ENCODE peak calls at places on chromosomes 3 and 15, in four cellular contexts. K is cardiac muscle cell, O is psoas muscle, E is stomach. R is an unnamed sample. For H3K4me1, the result is how much of the 10 kb centered on the place peaks cover.

GRCh38 chr3:165797551-165797950 is 39.7 kb downstream of the BCHE start:
- DNase-seq in K (no peak), O (no peak), E (no peak), R (no peak)

GRCh38 chr15:80695099-80695910 is at the start of gene ABHD17C:
- DNase-seq in K (peak), E (peak), O (peak), R (peak)

GRCh38 chr15:25852696-25853524 is 10.2 kb downstream of the ATP10A start:
- DNase-seq in O (no peak), K (peak), E (no peak), R (peak)

GRCh38 chr3:58556001-58556400 is 19.0 kb upstream of the ACOX2 start:
- DNase-seq in K (no peak), E (no peak), O (no peak), R (no peak)

GRCh38 chr3:99659032-99659431 is 20.6 kb downstream of the COL8A1 start:
- DNase-seq in O (peak), K (peak), E (no peak), R (no peak)

GRCh38 chr3:43477600-43477999 is 144.2 kb downstream of the ANO10 start:
- DNase-seq in K (no peak), E (no peak), O (peak), R (peak)

GRCh38 chr3:6994081-6994668 is 133.3 kb downstream of the GRM7 start:
- DNase-seq in E (no peak), K (no peak), O (no peak), R (no peak)

GRCh38 chr3:189664311-189664710 is 33.1 kb downstream of the TP63 start:
- DNase-seq in O (peak), K (peak), E (no peak), R (no peak)

GRCh38 chr3:121995190-121996137 is 26.6 kb downstream of the ILDR1 start:
- DNase-seq in E (peak), O (peak), K (peak), R (no peak)

GRCh38 chr15:82315519-82316246 is 33.6 kb downstream of the GOLGA6L10 start:
- DNase-seq in O (no peak), K (no peak), E (no peak), R (no peak)

GRCh38 chr3:70064194-70064787 is 64.8 kb downstream of the SAMMSON start:
- DNase-seq in K (peak), E (no peak), O (no peak), R (no peak)

GRCh38 chr3:168688267-168688666 is 592.5 kb upstream of the GOLIM4 start:
- DNase-seq in K (no peak), O (no peak), E (no peak), R (no peak)

GRCh38 chr15:57375827-57376694 is at the start of gene CGNL1:
- DNase-seq in O (peak), E (peak), K (peak), R (no peak)

GRCh38 chr15:69626095-69627066 is 173.8 kb downstream of the RPLP1 start:
- DNase-seq in E (no peak), O (no peak), K (no peak), R (no peak)

GRCh38 chr3:71102111-71103039 is 481.2 kb downstream of the FOXP1 start:
- DNase-seq in O (no peak), K (peak), E (no peak), R (no peak)

GRCh38 chr3:29183346-29184087 is 97.4 kb upstream of the RBMS3 start:
- DNase-seq in E (no peak), K (peak), O (no peak), R (no peak)

GRCh38 chr3:113157408-113157980 is 53.9 kb upstream of the BOC start:
- DNase-seq in E (no peak), K (peak), O (peak), R (no peak)

GRCh38 chr3:39150803-39151631 is 2.4 kb downstream of the CSRNP1 start:
- DNase-seq in O (peak), E (peak), K (peak), R (peak)

GRCh38 chr3:53862241-53862640 is 15.9 kb downstream of the IL17RB start:
- DNase-seq in K (no peak), E (no peak), O (no peak), R (no peak)

GRCh38 chr3:115832265-115832664 is 209.0 kb downstream of the GAP43 start:
- DNase-seq in E (no peak), K (no peak), O (no peak), R (no peak)

GRCh38 chr3:69748503-69748902 is 9.2 kb downstream of the MITF start:
- DNase-seq in E (no peak), O (no peak), K (no peak), R (no peak)

GRCh38 chr15:67178569-67179210 is 75.8 kb downstream of the AAGAB start:
- DNase-seq in O (no peak), E (no peak), K (peak), R (no peak)

GRCh38 chr3:33437556-33438283 is 2.5 kb downstream of the UBP1 start:
- DNase-seq in E (no peak), O (no peak), K (peak), R (no peak)

GRCh38 chr3:134009345-134010000 is 20.3 kb downstream of the SLCO2A1 start:
- DNase-seq in K (peak), E (no peak), O (no peak), R (no peak)

GRCh38 chr3:87696276-87697013 is 362.4 kb downstream of the CGGBP1 start:
- DNase-seq in O (no peak), K (no peak), E (no peak), R (no peak)

GRCh38 chr3:40477671-40478070 is 749 bp downstream of the ZNF619 start:
- DNase-seq in O (no peak), E (no peak), K (no peak), R (no peak)

GRCh38 chr15:87793736-87794135 is 462.8 kb downstream of the NTRK3 start:
- DNase-seq in O (no peak), E (no peak), K (no peak), R (no peak)

GRCh38 chr15:75693501-75694240 is 19.0 kb downstream of the CSPG4 start:
- DNase-seq in K (peak), O (no peak), E (no peak), R (no peak)

GRCh38 chr3:53079147-53079546 is 33.3 kb upstream of the SFMBT1 start:
- DNase-seq in E (no peak), O (no peak), K (no peak), R (no peak)

DNA sequence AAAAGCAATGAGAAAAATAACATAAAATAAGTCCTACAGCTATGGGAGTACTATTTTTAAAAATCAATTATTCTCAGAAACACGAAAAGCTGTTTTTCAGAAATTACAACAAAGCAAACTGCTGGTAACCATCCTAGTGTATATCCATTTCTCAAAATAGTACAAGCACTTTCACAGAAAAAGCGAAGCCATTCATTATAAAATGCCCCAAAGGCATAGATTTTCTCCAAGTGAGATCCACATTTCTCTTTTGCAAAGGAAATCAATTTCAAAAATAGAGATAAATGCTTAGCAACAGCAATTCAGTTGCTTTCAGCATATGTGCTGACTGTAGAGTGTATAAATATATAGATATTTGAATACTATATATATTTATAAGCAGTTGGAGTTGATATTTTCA is 1266.3 kb downstream of the SI start:
- DNase-seq in O (no peak), K (no peak), E (no peak), R (no peak)
- H3K27ac ChIP-seq in O (no peak), K (no peak), E (no peak), R (no peak)

GRCh38 chr3:195093731-195094130 is 177.2 kb downstream of the XXYLT1 start:
- DNase-seq in K (no peak), E (no peak), O (peak), R (no peak)
- H3K4me1 ChIP-seq in K (under half), E (under half), O (under half), R (under half)

DNA sequence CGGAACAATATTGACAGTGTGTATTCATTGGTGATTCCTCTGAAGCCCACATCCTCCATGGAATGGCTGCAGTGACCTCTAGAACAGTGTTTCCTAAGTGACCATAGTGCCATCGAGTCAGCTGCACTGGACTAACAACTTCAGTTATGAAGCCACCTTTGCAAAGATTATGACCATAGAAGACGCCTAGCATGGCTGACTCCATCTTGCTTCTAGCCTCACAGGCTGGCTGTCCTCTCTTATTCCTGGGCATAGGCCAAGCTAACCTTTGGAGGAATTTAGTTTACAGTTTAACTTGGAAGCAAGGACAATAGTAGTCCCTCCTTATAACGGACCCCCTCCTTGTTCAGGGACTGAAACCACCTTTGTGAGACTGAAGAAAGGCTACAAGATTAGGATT is 37.3 kb upstream of the OSBPL11 start:
- DNase-seq in E (no peak), O (no peak), K (no peak), R (no peak)
- H3K27ac ChIP-seq in E (no peak), O (no peak), K (no peak), R (no peak)

GRCh38 chr3:36964827-36965226 is 20.0 kb upstream of the TRANK1 start:
- DNase-seq in O (no peak), E (no peak), K (no peak), R (no peak)

GRCh38 chr3:36960502-36960901 is 15.6 kb upstream of the TRANK1 start:
- DNase-seq in K (no peak), E (no peak), O (no peak), R (no peak)

GRCh38 chr3:36969540-36970432 is 23.1 kb downstream of the EPM2AIP1 start:
- DNase-seq in E (no peak), K (peak), O (no peak), R (no peak)

GRCh38 chr3:36969085-36969484 is 23.8 kb downstream of the EPM2AIP1 start:
- DNase-seq in O (no peak), K (no peak), E (no peak), R (no peak)

DNA sequence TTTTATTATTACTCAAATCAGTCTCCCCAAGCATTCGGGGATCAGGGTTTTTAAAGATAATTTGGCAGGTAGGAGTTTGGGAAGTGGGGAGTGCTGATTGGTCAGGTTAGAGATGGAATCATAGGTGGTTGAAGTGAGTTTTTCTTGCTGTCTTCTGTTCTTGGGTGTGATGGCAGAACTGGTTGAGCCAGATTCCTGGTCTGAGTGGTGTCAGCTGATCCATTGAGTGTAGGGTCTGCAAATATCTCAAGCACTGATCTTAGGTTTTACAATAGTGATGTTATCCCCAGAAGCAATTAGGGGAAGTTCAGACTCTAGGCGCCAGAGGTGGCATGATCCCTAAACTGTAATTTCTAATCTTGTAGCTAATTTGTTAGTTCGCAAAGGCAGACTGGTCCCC is 20.6 kb upstream of the TRANK1 start:
- DNase-seq in E (no peak), O (no peak), K (no peak), R (no peak)
- H3K4me1 ChIP-seq in E (under half), O (under half), K (under half), R (under half)

GRCh38 chr3:181782306-181782924 is 70.7 kb downstream of the SOX2 start:
- DNase-seq in E (no peak), O (no peak), K (peak), R (no peak)
- H3K27ac ChIP-seq in E (no peak), O (no peak), K (no peak), R (no peak)

GRCh38 chr3:124829819-124830554 is 57.2 kb downstream of the ITGB5 start:
- DNase-seq in O (no peak), E (no peak), K (no peak), R (no peak)

GRCh38 chr3:124832782-124833709 is 54.1 kb downstream of the ITGB5 start:
- DNase-seq in E (no peak), O (no peak), K (peak), R (no peak)

GRCh38 chr3:124833710-124834332 is 53.3 kb downstream of the ITGB5 start:
- DNase-seq in O (no peak), E (no peak), K (no peak), R (no peak)

GRCh38 chr3:124829175-124829818 is 57.9 kb downstream of the ITGB5 start:
- DNase-seq in K (no peak), O (peak), E (no peak), R (no peak)

DNA sequence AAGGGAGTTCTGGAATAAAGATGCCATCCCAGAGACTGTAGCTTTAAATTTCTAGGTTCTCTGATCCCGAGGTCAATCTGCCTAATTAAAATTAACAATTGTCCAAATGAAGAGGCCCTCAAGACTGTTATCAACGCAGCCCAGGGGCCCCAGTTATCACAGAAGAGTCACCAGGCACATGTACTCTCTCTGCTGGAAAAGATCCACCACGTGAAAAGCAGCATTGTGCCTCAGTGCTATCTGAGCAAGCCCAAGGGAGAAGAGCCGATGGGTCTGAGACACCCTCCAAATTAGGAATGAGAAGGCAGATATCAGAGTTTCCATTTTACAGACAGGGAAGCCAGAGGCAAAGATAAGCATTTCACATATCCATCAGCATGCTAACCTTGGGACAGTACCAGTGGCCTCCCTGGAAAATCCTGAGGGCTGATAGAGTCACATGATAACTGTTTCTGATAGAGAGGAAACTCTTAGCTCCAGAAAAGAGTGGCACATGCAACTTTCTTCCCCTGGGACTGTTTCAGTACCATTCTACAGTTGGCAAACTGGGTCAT is 55.5 kb downstream of the ITGB5 start:
- DNase-seq in E (no peak), K (no peak), O (no peak), R (no peak)
- H3K4me1 ChIP-seq in E (half or more), K (under half), O (under half), R (under half)

GRCh38 chr3:11452988-11453847 is 181.0 kb downstream of the ATG7 start:
- DNase-seq in E (no peak), O (no peak), K (peak), R (no peak)
- H3K27ac ChIP-seq in E (no peak), O (peak), K (no peak), R (no peak)

GRCh38 chr3:47954562-47954961 is 61.7 kb downstream of the MAP4 start:
- DNase-seq in E (no peak), O (no peak), K (peak), R (no peak)

GRCh38 chr3:47949979-47950378 is 66.2 kb downstream of the MAP4 start:
- DNase-seq in O (no peak), E (no peak), K (no peak), R (no peak)

DNA sequence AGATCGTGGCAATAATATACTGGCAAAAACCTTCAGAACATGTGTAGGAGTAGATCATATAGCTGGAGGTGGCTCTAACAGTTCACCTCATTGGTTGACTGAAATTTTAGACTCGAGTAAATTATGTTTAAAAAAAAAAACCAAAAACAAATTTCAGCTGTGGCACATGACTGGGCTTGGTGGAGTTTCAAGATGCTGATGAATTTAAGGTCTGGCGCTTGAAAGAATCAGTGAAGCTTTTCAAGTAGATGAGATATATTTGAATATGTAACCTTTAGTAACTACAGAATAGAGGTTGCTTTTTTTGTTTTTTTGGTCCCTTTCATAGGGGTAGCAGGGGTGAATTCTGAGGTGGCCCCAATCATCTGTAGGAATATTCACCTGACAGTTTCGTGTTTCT is 65.8 kb downstream of the MAP4 start:
- DNase-seq in K (no peak), O (no peak), E (no peak), R (no peak)
- H3K4me1 ChIP-seq in K (under half), O (under half), E (under half), R (under half)

GRCh38 chr3:177596248-177596821 is 399.1 kb upstream of the TBL1XR1 start:
- DNase-seq in O (no peak), K (peak), E (peak), R (no peak)

GRCh38 chr3:177595789-177596188 is 398.5 kb upstream of the TBL1XR1 start:
- DNase-seq in O (no peak), K (no peak), E (no peak), R (no peak)

GRCh38 chr3:177591371-177591770 is 394.1 kb upstream of the TBL1XR1 start:
- DNase-seq in E (no peak), K (peak), O (no peak), R (no peak)

GRCh38 chr3:177596822-177597271 is 399.6 kb upstream of the TBL1XR1 start:
- DNase-seq in O (no peak), E (no peak), K (peak), R (no peak)

DNA sequence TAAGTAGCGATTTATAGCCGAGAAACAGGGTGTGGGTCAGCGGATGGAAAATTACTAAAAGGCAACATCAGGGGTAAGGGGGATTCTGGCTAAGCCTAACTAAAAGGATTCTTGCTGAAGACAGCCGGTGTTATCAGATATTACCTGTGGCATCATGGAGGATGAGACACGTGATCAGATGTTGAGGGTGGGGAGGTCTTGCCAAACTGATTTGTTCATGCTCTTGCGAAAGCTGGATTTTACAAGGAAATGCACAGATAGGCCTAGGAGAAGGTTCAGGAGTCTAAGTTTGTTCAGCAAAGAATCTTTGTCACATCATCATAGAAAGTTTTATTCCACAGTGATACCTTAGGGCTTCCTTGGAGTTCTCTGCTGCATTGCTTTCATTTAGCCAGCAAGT is 396.8 kb upstream of the TBL1XR1 start:
- DNase-seq in K (no peak), E (no peak), O (no peak), R (no peak)
- H3K27ac ChIP-seq in K (no peak), E (no peak), O (no peak), R (no peak)

GRCh38 chr3:188284455-188285212 is 130.7 kb downstream of the LPP start:
- DNase-seq in K (no peak), E (no peak), O (no peak), R (no peak)
- H3K4me1 ChIP-seq in K (under half), E (half or more), O (half or more), R (under half)